ENCODE peak calls at places on chromosome 2, in six cellular contexts. S is NCI-H1092 treated with DMSO at 0.1 percent for 48 hours; K is stimulated activated CD4-positive, alpha-beta T cell treated with anti-CD3 and anti-CD28 coated beads, Interleukin-1b, Interleukin-23, amount 100 ng/mL, for 1 hour; B is T-helper 2 cell; C is GM12865; P is NCI-H2107. O is an unnamed sample.

GRCh38 chr2:189412330-189412953 is 28.8 kb upstream of the WDR75 start:
- DNase-seq in K (peak), B (no peak), S (peak), C (peak), P (peak), O (no peak)

GRCh38 chr2:62369549-62370164 is 136.3 kb downstream of the TMEM17 start:
- DNase-seq in K (no peak), P (no peak), B (no peak), C (no peak), S (no peak), O (no peak)

GRCh38 chr2:110978871-110979833 is 141.6 kb upstream of the BCL2L11 start:
- DNase-seq in S (no peak), B (no peak), P (no peak), C (no peak), K (no peak), O (no peak)

GRCh38 chr2:241577413-241578122 is 19.0 kb downstream of the BOK start:
- DNase-seq in B (no peak), S (no peak), C (no peak), P (no peak), K (no peak), O (no peak)

GRCh38 chr2:207722773-207723424 is 11.5 kb downstream of the CCNYL1 start:
- DNase-seq in P (no peak), K (no peak), B (no peak), S (no peak), C (no peak), O (no peak)

GRCh38 chr2:17793803-17794349 is 22.4 kb upstream of the MSGN1 start:
- DNase-seq in B (no peak), K (no peak), P (no peak), C (no peak), S (no peak), O (no peak)

GRCh38 chr2:201129044-201129505 is 13.1 kb downstream of the CFLAR start:
- DNase-seq in K (no peak), B (no peak), P (no peak), C (peak), S (no peak), O (no peak)

GRCh38 chr2:145106293-145106692 is 586.4 kb upstream of the ZEB2 start:
- DNase-seq in C (no peak), K (no peak), B (no peak), P (no peak), S (no peak), O (no peak)

GRCh38 chr2:106581755-106582430 is 94.7 kb downstream of the CD8B2 start:
- DNase-seq in K (no peak), S (peak), B (no peak), C (peak), P (no peak), O (no peak)

GRCh38 chr2:160417745-160418397 is 75.7 kb downstream of the RBMS1 start:
- DNase-seq in S (no peak), P (no peak), B (no peak), C (no peak), K (no peak), O (no peak)

GRCh38 chr2:39419282-39420223 is 17.5 kb downstream of the MAP4K3 start:
- DNase-seq in P (no peak), C (no peak), S (no peak), B (no peak), K (no peak), O (no peak)

GRCh38 chr2:17754773-17755425 is 961 bp downstream of the GEN1 start:
- DNase-seq in S (no peak), P (no peak), C (peak), K (no peak), B (no peak), O (no peak)

GRCh38 chr2:132479140-132479539 is 62.5 kb downstream of the GPR39 start:
- DNase-seq in K (no peak), B (no peak), S (peak), C (no peak), P (no peak), O (no peak)

GRCh38 chr2:121177905-121178304 is 107.1 kb downstream of the TFCP2L1 start:
- DNase-seq in K (no peak), S (no peak), B (no peak), P (no peak), C (no peak), O (no peak)

GRCh38 chr2:39881494-39881893 is 102.4 kb upstream of the THUMPD2 start:
- DNase-seq in C (no peak), K (no peak), P (no peak), S (no peak), B (no peak), O (no peak)

GRCh38 chr2:109448946-109449788 is 164.6 kb downstream of the SEPTIN10 start:
- DNase-seq in K (no peak), P (no peak), B (no peak), C (peak), S (peak), O (no peak)